ENCODE peak calls at places on chromosomes 2 and 18, in nine cellular contexts. A, O, P, Y, M, I, H, B and F are unnamed samples. For H3K27me3, the result is how much of the 10 kb centered on the place peaks cover.

GRCh38 chr2:10238991-10239485 is 63.7 kb upstream of the HPCAL1 start:
- DNase-seq in B (no peak), I (no peak), H (no peak), O (peak), A (no peak), Y (no peak), P (no peak), M (peak), F (no peak)

GRCh38 chr2:46876741-46877384 is 38.7 kb downstream of the MCFD2 start:
- DNase-seq in P (peak), O (peak), H (peak), B (peak), A (no peak), Y (peak), I (no peak), M (no peak), F (no peak)

GRCh38 chr18:49628993-49629795 is 67.3 kb downstream of the LIPG start:
- DNase-seq in Y (no peak), I (peak), M (peak), H (no peak), B (no peak), P (no peak), O (peak), A (no peak), F (no peak)

GRCh38 chr2:3377279-3377611 is 373 bp downstream of the EIPR1 start:
- DNase-seq in I (no peak), O (no peak), P (no peak), M (no peak), H (peak), A (no peak), Y (no peak), B (peak), F (no peak)

GRCh38 chr2:16756831-16757644 is 91.4 kb upstream of the CYRIA start:
- DNase-seq in Y (peak), M (peak), P (peak), H (peak), O (peak), I (peak), B (peak), A (peak), F (peak)

GRCh38 chr2:112615051-112615450 is 30.6 kb downstream of the CHCHD5 start:
- DNase-seq in M (no peak), O (no peak), B (no peak), I (no peak), A (no peak), Y (no peak), P (no peak), H (no peak), F (no peak)

GRCh38 chr2:182818541-182819308 is 47.7 kb downstream of the FRZB start:
- DNase-seq in H (no peak), P (no peak), O (no peak), B (no peak), M (no peak), A (no peak), Y (no peak), I (no peak), F (no peak)

GRCh38 chr18:22332590-22332989 is 85.1 kb downstream of the CTAGE1 start:
- DNase-seq in I (no peak), H (no peak), A (no peak), M (no peak), B (no peak), O (no peak), Y (no peak), P (no peak), F (no peak)

GRCh38 chr2:101153077-101153707 is 2.0 kb upstream of the TBC1D8 start:
- DNase-seq in I (no peak), O (no peak), A (no peak), P (no peak), B (no peak), H (no peak), Y (peak), M (no peak), F (no peak)

GRCh38 chr2:239932881-239933735 is 92.0 kb downstream of the NDUFA10 start:
- DNase-seq in M (peak), I (peak), Y (peak), B (no peak), O (peak), H (no peak), A (no peak), P (no peak), F (no peak)

GRCh38 chr2:127101756-127102463 is 5.0 kb downstream of the BIN1 start:
- DNase-seq in Y (peak), B (no peak), P (no peak), H (no peak), M (peak), I (no peak), A (no peak), O (no peak), F (no peak)

GRCh38 chr2:191977754-191978153 is 130.9 kb upstream of the CAVIN2 start:
- DNase-seq in O (no peak), M (no peak), Y (no peak), B (no peak), P (no peak), A (no peak), H (no peak), I (no peak), F (no peak)

GRCh38 chr2:70516596-70516995 is 37.0 kb downstream of the TGFA start:
- DNase-seq in M (no peak), P (no peak), B (no peak), I (no peak), O (no peak), Y (no peak), A (peak), H (no peak), F (no peak)

GRCh38 chr2:44906972-44907371 is 34.5 kb upstream of the SIX3 start:
- DNase-seq in Y (peak), I (no peak), A (no peak), B (no peak), M (no peak), H (no peak), P (no peak), O (no peak), F (no peak)

GRCh38 chr2:223943561-223944008 is 1.6 kb downstream of the WDFY1 start:
- DNase-seq in Y (no peak), A (no peak), I (peak), H (no peak), B (peak), P (peak), O (no peak), M (no peak), F (no peak)

GRCh38 chr2:62724886-62725711 is 19.6 kb downstream of the EHBP1 start:
- DNase-seq in M (peak), I (peak), P (no peak), H (peak), B (no peak), Y (peak), O (peak), A (no peak), F (no peak)

GRCh38 chr2:221943078-221943810 is 355.6 kb downstream of the PAX3 start:
- DNase-seq in P (no peak), A (no peak), H (no peak), Y (no peak), O (no peak), M (no peak), B (no peak), I (peak), F (peak)

GRCh38 chr2:39350658-39351057 is 86.4 kb downstream of the MAP4K3 start:
- DNase-seq in I (no peak), B (no peak), Y (no peak), H (no peak), P (no peak), O (no peak), M (no peak), A (no peak), F (no peak)

GRCh38 chr18:80145191-80145799 is 36.2 kb downstream of the ADNP2 start:
- DNase-seq in B (peak), M (no peak), A (no peak), O (no peak), Y (no peak), I (no peak), H (no peak), P (no peak), F (no peak)

GRCh38 chr18:58858591-58859468 is 5.8 kb upstream of the ZNF532 start:
- DNase-seq in A (peak), B (peak), I (no peak), O (no peak), P (no peak), M (no peak), H (no peak), Y (no peak), F (peak)

GRCh38 chr18:40056085-40056484 is 1898.9 kb upstream of the PIK3C3 start:
- DNase-seq in H (no peak), Y (no peak), I (no peak), O (peak), P (no peak), B (peak), A (no peak), M (no peak), F (no peak)

GRCh38 chr18:55314615-55315237 is 273.3 kb downstream of the TCF4 start:
- DNase-seq in O (no peak), A (no peak), P (no peak), M (no peak), B (no peak), Y (no peak), I (no peak), H (no peak), F (no peak)

GRCh38 chr2:85915606-85916303 is 27.0 kb upstream of the ST3GAL5 start:
- DNase-seq in I (no peak), M (no peak), H (no peak), Y (no peak), B (no peak), A (peak), O (no peak), P (no peak), F (no peak)

GRCh38 chr2:232518844-232519243 is 1.3 kb upstream of the PRSS56 start:
- DNase-seq in I (no peak), Y (no peak), P (no peak), O (no peak), B (no peak), A (no peak), M (no peak), H (no peak), F (no peak)

GRCh38 chr2:45388541-45389100 is 222.4 kb downstream of the SRBD1 start:
- DNase-seq in H (no peak), M (no peak), I (no peak), B (no peak), Y (no peak), A (no peak), P (no peak), O (no peak), F (no peak)

GRCh38 chr2:66574701-66575624 is 140.0 kb downstream of the MEIS1 start:
- DNase-seq in M (no peak), A (no peak), B (peak), O (peak), I (peak), H (no peak), Y (peak), P (peak), F (peak)

GRCh38 chr2:65658871-65659270 is 226.5 kb upstream of the SPRED2 start:
- DNase-seq in H (no peak), O (no peak), M (no peak), A (no peak), I (no peak), Y (no peak), B (peak), P (no peak), F (no peak)

GRCh38 chr2:225233234-225233633 is 166.3 kb upstream of the NYAP2 start:
- DNase-seq in O (no peak), Y (no peak), P (no peak), A (no peak), I (no peak), B (no peak), M (no peak), H (no peak), F (no peak)

GRCh38 chr2:218694405-218695145 is 16.1 kb upstream of the TTLL4 start:
- DNase-seq in O (no peak), A (no peak), Y (no peak), I (no peak), H (no peak), P (no peak), B (peak), M (no peak), F (no peak)

GRCh38 chr2:45315881-45316280 is 295.2 kb downstream of the SRBD1 start:
- DNase-seq in P (peak), A (no peak), M (no peak), I (peak), H (no peak), B (peak), Y (no peak), O (no peak), F (no peak)

GRCh38 chr2:16578081-16578480 is 87.6 kb downstream of the CYRIA start:
- DNase-seq in M (no peak), H (no peak), O (no peak), A (no peak), P (no peak), I (no peak), B (no peak), Y (no peak), F (no peak)

GRCh38 chr2:46268196-46268595 is 29.0 kb upstream of the EPAS1 start:
- DNase-seq in H (no peak), M (no peak), I (no peak), B (peak), Y (no peak), A (no peak), P (no peak), O (no peak), F (no peak)

GRCh38 chr2:149185942-149186490 is 144.4 kb upstream of the LYPD6 start:
- DNase-seq in P (no peak), M (no peak), B (no peak), Y (no peak), I (no peak), A (no peak), H (no peak), O (no peak), F (no peak)

GRCh38 chr2:232576995-232577394 is 26.5 kb downstream of the EIF4E2 start:
- DNase-seq in A (no peak), I (no peak), B (no peak), M (no peak), H (no peak), P (no peak), O (no peak), Y (no peak), F (no peak)

GRCh38 chr2:230691005-230691647 is 21.5 kb upstream of the CAB39 start:
- DNase-seq in Y (no peak), H (peak), P (peak), O (no peak), A (no peak), B (peak), I (no peak), M (no peak), F (no peak)

GRCh38 chr2:58533376-58533775 is 292.3 kb upstream of the FANCL start:
- DNase-seq in A (no peak), O (no peak), H (no peak), B (no peak), P (no peak), I (no peak), Y (no peak), M (no peak), F (no peak)

GRCh38 chr2:184906160-184906559 is 307.8 kb downstream of the ZNF804A start:
- DNase-seq in O (no peak), A (no peak), Y (no peak), M (no peak), H (no peak), I (no peak), B (no peak), P (no peak), F (no peak)
- H3K27ac ChIP-seq in O (no peak), A (no peak), Y (no peak), M (no peak), H (no peak), I (no peak), B (peak), P (no peak), F (no peak)

GRCh38 chr2:74915743-74916142 is 42.7 kb upstream of the POLE4 start:
- DNase-seq in Y (no peak), M (no peak), I (no peak), O (no peak), H (no peak), P (no peak), A (no peak), B (peak), F (no peak)
- H3K27me3 ChIP-seq in Y (under half), M (under half), I (under half), O (half or more), H (under half), P (under half), A (under half), B (under half), F (under half)

DNA sequence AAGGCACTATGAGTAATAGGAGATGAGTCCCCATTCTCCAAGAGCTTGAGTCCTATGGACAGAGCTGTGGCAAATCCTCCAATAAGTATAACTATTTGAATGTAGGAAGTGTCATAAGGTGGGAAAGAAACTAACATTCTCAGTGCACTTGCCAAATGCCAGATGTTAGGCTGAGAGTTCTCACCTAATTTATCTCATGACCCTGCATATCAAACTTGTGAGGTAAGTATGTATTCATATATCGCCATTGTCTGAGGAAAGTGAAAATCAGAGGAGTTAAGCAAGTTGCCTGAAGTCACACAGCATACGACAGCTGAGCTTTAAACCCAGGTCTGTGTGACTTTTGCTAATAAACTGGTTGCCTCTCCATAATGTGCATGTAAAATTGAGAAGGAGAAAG is 169.5 kb downstream of the TTC32 start:
- DNase-seq in O (no peak), Y (no peak), H (no peak), P (no peak), M (no peak), B (no peak), A (no peak), I (no peak), F (no peak)
- TF ChIP-seq CTCF in O (no peak), Y (no peak), H (no peak), P (no peak), M (no peak), B (no peak), A (no peak), I (no peak), F (no peak)

GRCh38 chr2:241546771-241547498 is 11.6 kb upstream of the BOK start:
- DNase-seq in P (peak), O (no peak), B (peak), A (no peak), H (no peak), Y (peak), M (no peak), I (peak), F (no peak)

GRCh38 chr2:241545113-241545512 is 13.4 kb upstream of the BOK start:
- DNase-seq in Y (no peak), A (no peak), I (no peak), B (peak), P (no peak), H (no peak), O (no peak), M (no peak), F (no peak)

GRCh38 chr2:241548451-241548835 is 10.1 kb upstream of the BOK start:
- DNase-seq in O (no peak), A (no peak), B (no peak), M (no peak), H (no peak), I (no peak), P (no peak), Y (no peak), F (no peak)

GRCh38 chr2:241545523-241546473 is 12.7 kb upstream of the BOK start:
- DNase-seq in M (no peak), Y (no peak), P (no peak), I (no peak), A (no peak), B (peak), H (no peak), O (no peak), F (no peak)

DNA sequence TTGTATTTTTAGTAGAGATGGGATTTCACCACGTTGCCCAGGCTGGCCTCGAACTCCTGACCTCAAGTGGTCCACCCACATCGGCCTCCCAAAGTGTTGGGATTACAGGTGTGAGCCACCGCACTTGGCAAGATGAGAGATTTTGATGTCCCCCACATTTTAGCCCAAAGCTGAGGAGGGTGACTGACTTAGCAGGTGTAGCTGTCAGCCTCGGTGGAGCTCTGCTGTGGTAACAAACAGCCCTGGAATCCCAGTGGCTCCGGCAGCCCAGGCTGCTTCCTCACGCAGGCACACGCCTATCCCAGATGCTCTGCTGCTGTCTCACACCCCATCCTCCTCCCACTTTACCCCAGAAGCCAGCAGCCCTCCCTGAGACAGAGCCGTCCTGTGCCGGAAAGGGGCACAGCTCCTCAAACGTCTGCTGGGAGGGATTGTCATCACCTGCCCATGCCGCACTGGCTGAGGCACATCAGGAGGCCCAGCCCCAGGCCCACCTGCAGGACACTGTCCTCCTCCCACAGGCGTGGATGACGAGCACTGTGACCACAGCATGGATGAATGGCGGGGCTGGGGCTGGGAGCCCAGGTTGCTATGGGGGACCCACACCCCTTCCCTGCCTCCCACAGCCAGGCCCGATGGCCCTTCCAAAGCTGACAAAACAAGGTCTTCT is 10.6 kb upstream of the BOK start:
- DNase-seq in I (no peak), P (no peak), M (no peak), O (no peak), Y (no peak), H (no peak), B (no peak), A (no peak), F (no peak)
- H3K27ac ChIP-seq in I (no peak), P (no peak), M (no peak), O (no peak), Y (no peak), H (no peak), B (no peak), A (no peak), F (no peak)

DNA sequence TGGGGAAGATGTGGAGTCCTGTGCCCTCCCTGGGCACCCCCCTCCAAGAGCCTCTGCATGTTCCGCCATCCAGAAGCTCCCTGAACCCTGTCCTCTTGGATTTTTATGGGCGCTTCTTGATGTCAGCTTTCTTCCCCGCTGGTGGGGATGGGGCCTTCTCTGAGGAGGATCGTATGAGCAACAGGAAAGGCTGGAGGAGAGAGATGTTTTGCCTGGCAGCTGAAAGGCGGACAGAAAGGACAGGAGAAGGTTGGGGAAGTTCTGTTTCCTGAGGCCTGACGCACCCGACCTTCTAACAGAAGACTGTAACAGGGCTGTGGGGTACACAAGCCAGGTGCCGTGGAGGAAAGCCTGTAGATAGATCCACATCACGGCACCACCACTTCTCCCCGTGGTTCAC is 238.8 kb downstream of the LDLRAD4 start:
- DNase-seq in P (no peak), A (no peak), B (no peak), H (no peak), I (no peak), Y (no peak), M (no peak), O (no peak), F (no peak)
- H3K27me3 ChIP-seq in P (under half), A (under half), B (under half), H (under half), I (under half), Y (under half), M (under half), O (under half), F (under half)